ENCODE peak calls at places on chromosomes 4 and X, in eight cellular contexts. B is heart left ventricle; J is CD8-positive, alpha-beta memory T cell; A is PC-9; E is heart right ventricle; S is HFF-Myc; H is AG09309; P is aorta. D is an unnamed sample.
A peak's percentile ranks its signal among the peaks of the same experiment; 100 is the strongest.

GRCh38 chrX:49256268-49256995 is 8.1 kb downstream of the FOXP3 start:
- DNase-seq in P (no peak), S (no peak), J (no peak), H (no peak), B (no peak), A (no peak), E (no peak), D (no peak)

GRCh38 chr4:166941629-166942028 is 292.7 kb downstream of the SPOCK3 start:
- DNase-seq in A (no peak), E (no peak), S (no peak), P (no peak), H (no peak), J (no peak), B (no peak), D (peak; percentile 7)

GRCh38 chr4:16056681-16057400 is 27.0 kb downstream of the PROM1 start:
- DNase-seq in S (no peak), A (no peak), J (no peak), B (no peak), E (no peak), H (no peak), P (peak; percentile 79), D (no peak)

GRCh38 chrX:133307094-133307493 is 88.9 kb upstream of the TFDP3 start:
- DNase-seq in B (no peak), S (no peak), A (no peak), E (no peak), J (no peak), P (no peak), H (no peak), D (no peak)

GRCh38 chrX:7145454-7145853 is 2.1 kb upstream of the STS start:
- DNase-seq in S (no peak), P (no peak), J (no peak), E (no peak), H (no peak), A (peak; percentile 94), B (no peak), D (no peak)

GRCh38 chr4:148926861-148927260 is 484.6 kb upstream of the NR3C2 start:
- DNase-seq in J (no peak), P (no peak), H (no peak), B (peak; percentile 25), E (peak; percentile 32), S (no peak), A (no peak), D (no peak)

GRCh38 chr4:99436462-99436861 is 1.3 kb upstream of the ADH7 start:
- DNase-seq in P (no peak), E (no peak), H (no peak), B (no peak), A (no peak), S (no peak), J (no peak), D (no peak)

GRCh38 chrX:70479970-70480659 is 35.5 kb downstream of the DLG3 start:
- DNase-seq in P (no peak), A (peak; percentile 56), B (peak; percentile 25), J (no peak), E (peak; percentile 29), S (no peak), H (no peak), D (no peak)

GRCh38 chr4:138865765-138866164 is 149.8 kb upstream of the NOCT start:
- DNase-seq in A (no peak), E (no peak), S (no peak), J (no peak), H (no peak), P (no peak), B (no peak), D (no peak)

GRCh38 chr4:138864961-138865720 is 150.4 kb upstream of the NOCT start:
- DNase-seq in E (no peak), B (no peak), A (no peak), P (no peak), J (no peak), H (no peak), S (no peak), D (no peak)

GRCh38 chr4:138861130-138861529 is 154.5 kb upstream of the NOCT start:
- DNase-seq in J (no peak), S (no peak), H (no peak), P (no peak), A (no peak), B (no peak), E (no peak), D (no peak)

GRCh38 chr4:138866314-138866713 is 149.3 kb upstream of the NOCT start:
- DNase-seq in P (no peak), S (no peak), B (no peak), A (no peak), E (no peak), J (no peak), H (no peak), D (no peak)

DNA sequence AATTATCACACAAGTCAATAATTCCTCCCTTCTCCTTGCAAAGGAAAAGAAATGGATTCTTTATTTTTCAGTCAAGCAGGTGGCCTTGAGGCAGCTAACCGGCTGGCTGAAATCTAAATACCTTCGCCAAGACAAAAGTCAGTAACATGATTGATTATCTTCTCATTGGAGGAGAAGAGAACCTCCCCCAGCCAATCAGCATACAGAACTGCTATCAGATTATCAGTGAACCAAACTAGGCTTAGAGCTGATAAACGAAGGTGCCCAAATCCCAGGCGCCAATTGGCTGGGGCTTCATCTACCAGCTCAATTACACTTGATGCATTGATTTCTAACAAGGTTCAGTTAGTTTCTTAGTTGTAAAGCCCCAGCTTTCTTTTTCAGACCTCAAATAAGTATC is 152.4 kb upstream of the NOCT start:
- DNase-seq in B (no peak), P (no peak), H (no peak), J (no peak), A (no peak), S (no peak), E (no peak), D (no peak)
- H3K4me3 ChIP-seq in B (no peak overlapping the region), P (no peak overlapping the region), H (no peak overlapping the region), J (no peak overlapping the region), A (no peak overlapping the region), S (no peak overlapping the region), E (no peak overlapping the region), D (no peak overlapping the region)

GRCh38 chr4:129093173-129093974 is at the start of gene SCLT1:
- DNase-seq in P (peak; percentile 100), S (peak; percentile 96), H (peak; percentile 88), A (peak; percentile 90), J (peak; percentile 97), B (peak; percentile 100), E (peak; percentile 99), D (peak; percentile 79)

GRCh38 chr4:129092636-129093172 is 635 bp downstream of the SCLT1 start:
- DNase-seq in H (no peak), J (no peak), A (no peak), P (no peak), B (no peak), S (no peak), E (no peak), D (no peak)

GRCh38 chr4:129095811-129096454 is at the start of gene C4orf33:
- DNase-seq in E (peak; percentile 79), H (peak; percentile 5), B (peak; percentile 74), S (no peak), J (peak; percentile 63), A (peak; percentile 38), P (peak; percentile 79), D (peak; percentile 67)

GRCh38 chr4:129098578-129098977 is 2.6 kb downstream of the C4orf33 start:
- DNase-seq in B (no peak), H (no peak), J (no peak), E (no peak), A (no peak), P (no peak), S (no peak), D (no peak)

DNA sequence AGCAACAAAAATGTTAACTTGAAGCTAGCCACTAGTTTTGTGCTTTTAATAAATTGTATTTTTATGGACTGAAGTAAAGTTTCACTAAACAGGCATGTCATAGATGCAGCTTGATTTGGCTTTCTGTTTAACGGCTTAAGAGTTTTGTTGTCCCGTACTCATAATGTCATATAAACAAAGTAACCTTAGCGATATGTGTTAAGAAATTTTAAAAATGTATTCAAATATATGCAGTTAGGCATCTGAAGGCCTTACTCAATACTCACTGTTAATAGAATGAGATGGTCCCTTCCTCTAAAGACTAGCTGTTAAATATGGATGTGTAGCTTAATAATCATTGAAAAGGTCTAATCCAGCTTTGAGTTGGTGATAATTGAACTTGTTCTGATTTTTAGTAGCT is 1.0 kb upstream of the SCLT1 start:
- DNase-seq in H (no peak), S (no peak), P (no peak), B (no peak), A (no peak), E (no peak), J (no peak), D (no peak)
- H3K4me3 ChIP-seq in H (no peak overlapping the region), S (no peak overlapping the region), P (no peak overlapping the region), B (peak overlapping the region; percentile 85), A (no peak overlapping the region), E (no peak overlapping the region), J (no peak overlapping the region), D (no peak overlapping the region)

GRCh38 chr4:56084849-56085248 is 136.1 kb downstream of the CEP135 start:
- DNase-seq in J (no peak), A (no peak), E (no peak), B (no peak), H (no peak), P (no peak), S (no peak), D (no peak)

GRCh38 chr4:56077676-56078075 is 128.9 kb downstream of the CEP135 start:
- DNase-seq in H (no peak), J (no peak), E (no peak), S (no peak), P (no peak), B (no peak), A (no peak), D (no peak)

GRCh38 chr4:56082809-56083208 is 134.1 kb downstream of the CEP135 start:
- DNase-seq in E (no peak), H (no peak), P (no peak), S (no peak), J (no peak), B (no peak), A (no peak), D (no peak)

GRCh38 chr4:56080384-56080783 is 131.6 kb downstream of the CEP135 start:
- DNase-seq in H (no peak), S (no peak), B (no peak), A (no peak), E (no peak), J (no peak), P (no peak), D (no peak)

DNA sequence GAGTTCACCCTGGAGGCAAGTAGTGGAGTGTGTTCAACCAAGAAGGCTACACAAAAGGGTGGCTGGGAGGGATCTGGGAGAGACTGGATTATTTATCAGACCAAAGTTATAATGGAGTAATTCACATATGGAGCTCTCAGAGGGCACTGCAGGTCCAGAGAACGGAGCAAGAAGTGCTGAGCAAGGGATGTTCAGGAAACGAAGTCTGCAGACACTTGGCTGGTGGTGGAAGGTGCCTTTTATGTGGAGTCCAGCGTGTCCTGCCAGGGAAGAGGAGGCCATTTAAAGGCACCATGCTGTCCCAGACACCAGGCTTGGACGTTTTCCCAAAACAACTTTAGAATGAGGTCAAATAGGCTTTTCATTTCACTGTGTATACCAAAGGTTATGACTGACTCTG is 130.1 kb downstream of the CEP135 start:
- DNase-seq in A (no peak), H (no peak), E (no peak), B (no peak), P (no peak), J (no peak), S (no peak), D (no peak)
- H3K4me3 ChIP-seq in A (no peak overlapping the region), H (no peak overlapping the region), E (no peak overlapping the region), B (no peak overlapping the region), P (no peak overlapping the region), J (no peak overlapping the region), S (no peak overlapping the region), D (no peak overlapping the region)

DNA sequence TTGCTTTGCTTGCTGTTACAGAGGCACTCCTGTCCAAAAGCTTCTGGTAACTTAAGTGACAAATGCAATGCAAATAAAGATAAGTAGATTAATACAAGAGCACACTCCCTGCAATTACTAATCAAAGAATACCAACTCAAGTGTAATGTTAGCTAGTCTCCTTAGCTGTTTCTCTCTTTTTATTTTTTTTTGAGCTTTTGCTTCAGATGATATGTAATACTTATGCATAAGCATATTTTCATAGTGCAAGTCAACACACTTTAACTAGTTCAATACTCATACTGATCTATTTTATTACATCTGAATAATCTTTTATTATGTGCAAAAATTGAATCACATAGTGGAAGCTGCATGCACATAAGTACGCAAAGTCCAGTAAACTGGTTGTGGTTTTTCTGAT is 2.7 kb downstream of the SLC7A11 start:
- DNase-seq in A (no peak), E (no peak), J (no peak), P (no peak), H (no peak), B (no peak), S (no peak), D (no peak)
- H3K4me3 ChIP-seq in A (peak overlapping the region; percentile 88), E (no peak overlapping the region), J (no peak overlapping the region), P (no peak overlapping the region), H (no peak overlapping the region), B (no peak overlapping the region), S (peak overlapping the region; percentile 61), D (peak overlapping the region; percentile 97)